ENCODE peak calls at places on chromosomes 2 and 18, in seven cellular contexts. R is IMR-90, S is H9, U is neuronal stem cell, W is mesenchymal stem cell, J is H1, M is trophoblast cell. Y is an unnamed sample.

GRCh38 chr2:18855027-18855426 is 265.7 kb upstream of the NT5C1B start:
- DNase-seq in R (peak; percentile 22), S (no peak), U (no peak), W (peak; percentile 25), J (no peak), M (no peak), Y (peak; percentile 26)

GRCh38 chr2:129813404-129813803 is 166.1 kb upstream of the RAB6C start:
- DNase-seq in R (no peak), S (no peak), U (no peak), W (no peak), J (no peak), M (no peak), Y (peak; percentile 56)

GRCh38 chr2:48339451-48339850 is 190.5 kb upstream of the STON1 start:
- DNase-seq in R (peak; percentile 24), S (no peak), U (no peak), W (no peak), J (no peak), M (no peak), Y (no peak)

GRCh38 chr18:14978962-14979535 is 231.1 kb downstream of the ANKRD30B start:
- DNase-seq in R (no peak), S (no peak), U (peak; percentile 5), W (no peak), J (peak; percentile 82), M (peak; percentile 20), Y (peak; percentile 55)

GRCh38 chr2:24970483-24971299 is 1.1 kb downstream of the DNAJC27 start:
- DNase-seq in R (peak; percentile 30), S (no peak), U (no peak), W (peak; percentile 61), J (no peak), M (peak; percentile 33), Y (peak; percentile 47)

GRCh38 chr2:202104286-202104870 is 31.3 kb downstream of the KIAA2012 start:
- DNase-seq in R (peak; percentile 54), S (peak; percentile 83), U (peak; percentile 14), W (peak; percentile 62), J (peak; percentile 95), M (peak; percentile 57), Y (peak; percentile 74)

GRCh38 chr18:36629095-36629604 is 199.7 kb downstream of the TPGS2 start:
- DNase-seq in R (no peak), S (no peak), U (no peak), W (no peak), J (no peak), M (no peak), Y (no peak)

GRCh38 chr2:127332335-127332734 is 38.4 kb upstream of the ERCC3 start:
- DNase-seq in R (no peak), S (no peak), U (no peak), W (no peak), J (no peak), M (no peak), Y (no peak)

GRCh38 chr2:20224716-20225293 is at the start of gene SDC1:
- DNase-seq in R (peak; percentile 45), S (peak; percentile 76), U (peak; percentile 55), W (peak; percentile 58), J (peak; percentile 79), M (peak; percentile 79), Y (peak; percentile 80)

GRCh38 chr2:217054791-217055190 is 194.9 kb upstream of the TNP1 start:
- DNase-seq in R (no peak), S (no peak), U (no peak), W (no peak), J (no peak), M (no peak), Y (no peak)

GRCh38 chr2:184906709-184907108 is 308.4 kb downstream of the ZNF804A start:
- DNase-seq in R (peak; percentile 7), S (no peak), U (no peak), W (no peak), J (no peak), M (no peak), Y (peak; percentile 97)

GRCh38 chr2:102604754-102605153 is 14.6 kb upstream of the SLC9A2 start:
- DNase-seq in R (no peak), S (peak; percentile 33), U (no peak), W (no peak), J (no peak), M (peak; percentile 21), Y (peak; percentile 53)

GRCh38 chr2:188787002-188787660 is 187.0 kb upstream of the COL3A1 start:
- DNase-seq in R (peak; percentile 88), S (no peak), U (no peak), W (peak; percentile 97), J (no peak), M (no peak), Y (peak; percentile 34)
- H2BK120ac ChIP-seq in R (peak overlapping the region; percentile 93), S (no peak overlapping the region), U (no peak overlapping the region), W (peak overlapping the region; percentile 6), J (no peak overlapping the region), M (peak overlapping the region; percentile 86), Y (no peak overlapping the region)

GRCh38 chr2:905091-905832 is 45.4 kb upstream of the SNTG2 start:
- DNase-seq in R (no peak), S (peak; percentile 27), U (no peak), W (no peak), J (peak; percentile 49), M (no peak), Y (no peak)

GRCh38 chr2:907706-908105 is 42.9 kb upstream of the SNTG2 start:
- DNase-seq in R (no peak), S (peak; percentile 14), U (no peak), W (no peak), J (no peak), M (no peak), Y (peak; percentile 28)

GRCh38 chr2:910698-911097 is 40.0 kb upstream of the SNTG2 start:
- DNase-seq in R (no peak), S (no peak), U (no peak), W (no peak), J (no peak), M (no peak), Y (no peak)

GRCh38 chr2:905833-906140 is 44.9 kb upstream of the SNTG2 start:
- DNase-seq in R (no peak), S (peak; percentile 23), U (no peak), W (no peak), J (peak; percentile 44), M (no peak), Y (no peak)

DNA sequence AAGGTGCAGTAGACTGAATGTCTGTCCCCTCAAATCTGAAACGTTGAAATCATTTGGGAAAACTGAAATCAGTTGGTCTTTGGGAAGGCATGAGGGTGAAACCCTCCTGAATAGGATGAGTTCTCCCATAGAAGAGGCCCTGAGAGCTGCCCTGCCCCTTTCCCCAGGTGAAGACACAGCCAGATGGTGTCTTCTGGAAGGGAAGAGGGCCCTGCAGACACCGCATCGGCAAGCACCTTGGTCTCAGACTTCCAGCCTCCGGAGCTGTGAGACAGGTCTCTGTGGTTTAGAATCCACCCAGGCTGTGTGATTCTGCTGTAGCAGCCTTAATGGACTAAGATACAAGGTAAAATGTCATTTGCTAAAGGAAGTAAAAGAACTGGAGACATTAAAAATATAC is 42.1 kb upstream of the SNTG2 start:
- DNase-seq in R (no peak), S (peak; percentile 9), U (no peak), W (no peak), J (no peak), M (no peak), Y (no peak)
- H2BK120ac ChIP-seq in R (no peak overlapping the region), S (no peak overlapping the region), U (no peak overlapping the region), W (no peak overlapping the region), J (no peak overlapping the region), M (no peak overlapping the region), Y (no peak overlapping the region)

GRCh38 chr2:214652473-214652872 is 157.0 kb downstream of the BARD1 start:
- DNase-seq in R (no peak), S (no peak), U (no peak), W (no peak), J (no peak), M (no peak), Y (no peak)
- H2BK120ac ChIP-seq in R (no peak overlapping the region), S (no peak overlapping the region), U (no peak overlapping the region), W (no peak overlapping the region), J (no peak overlapping the region), M (no peak overlapping the region), Y (no peak overlapping the region)

DNA sequence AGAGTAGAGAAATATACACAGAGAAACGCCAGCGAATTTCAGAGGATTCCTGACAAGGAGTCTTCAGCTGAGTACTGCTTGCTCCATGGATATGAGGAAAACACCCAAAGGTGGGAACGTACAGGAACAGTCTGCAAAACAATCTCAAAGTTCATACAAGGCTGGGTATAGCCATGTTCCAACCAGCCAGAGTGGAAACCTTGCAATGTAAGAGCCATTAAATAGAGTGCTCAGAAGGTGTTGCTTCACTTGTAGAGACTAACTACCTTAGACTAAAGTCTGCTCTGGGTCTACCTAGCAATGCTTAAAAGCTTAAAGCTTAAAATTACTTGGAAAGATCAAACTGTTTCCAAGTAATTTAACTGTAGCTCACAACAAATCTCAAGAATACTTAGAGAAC is 6.0 kb downstream of the FANCL start:
- DNase-seq in R (no peak), S (no peak), U (no peak), W (no peak), J (no peak), M (no peak), Y (no peak)
- H2BK120ac ChIP-seq in R (no peak overlapping the region), S (no peak overlapping the region), U (no peak overlapping the region), W (no peak overlapping the region), J (no peak overlapping the region), M (no peak overlapping the region), Y (no peak overlapping the region)